ENCODE peak calls at places on chromosome 4, in nine cellular contexts. X is H54, I is lower leg skin, O is stomach, D is body of pancreas, H is heart left ventricle, C is sigmoid colon, Z is A549, V is GM12878. K is an unnamed sample.

GRCh38 chr4:153115322-153116100 is 88.7 kb upstream of the TRIM2 start:
- DNase-seq in X (peak), I (peak), O (peak), D (peak), H (peak), C (no peak), Z (peak), V (peak), K (no peak)

GRCh38 chr4:123484291-123484926 is 87.8 kb downstream of the SPRY1 start:
- DNase-seq in X (no peak), I (no peak), O (no peak), D (no peak), H (no peak), C (no peak), Z (no peak), V (no peak), K (peak)

GRCh38 chr4:40952672-40953071 is 202.9 kb downstream of the NSUN7 start:
- DNase-seq in X (no peak), I (no peak), O (no peak), D (no peak), H (no peak), C (no peak), Z (no peak), V (no peak), K (no peak)

GRCh38 chr4:114364857-114365256 is 233.8 kb upstream of the UGT8 start:
- DNase-seq in X (no peak), I (no peak), O (no peak), D (no peak), H (no peak), C (no peak), Z (no peak), V (no peak), K (no peak)

GRCh38 chr4:176376032-176376614 is 56.4 kb downstream of the SPCS3 start:
- DNase-seq in X (no peak), I (no peak), O (no peak), D (no peak), H (no peak), C (no peak), Z (peak), V (no peak), K (peak)

GRCh38 chr4:177975315-177975714 is 533.1 kb upstream of the AGA start:
- DNase-seq in X (no peak), I (no peak), O (no peak), D (no peak), H (no peak), C (no peak), Z (no peak), V (no peak), K (no peak)

GRCh38 chr4:187141101-187141500 is 417.4 kb upstream of the FAT1 start:
- DNase-seq in X (no peak), I (no peak), O (no peak), D (no peak), H (no peak), C (no peak), Z (no peak), V (no peak), K (no peak)

GRCh38 chr4:20180509-20180908 is 71.2 kb upstream of the SLIT2 start:
- DNase-seq in X (no peak), I (no peak), O (no peak), D (no peak), H (no peak), C (no peak), Z (no peak), V (no peak), K (no peak)

GRCh38 chr4:56689661-56690060 is 8.6 kb upstream of the HOPX start:
- DNase-seq in X (no peak), I (no peak), O (no peak), D (no peak), H (no peak), C (no peak), Z (no peak), V (no peak), K (no peak)

GRCh38 chr4:20253272-20253798 is 1.6 kb downstream of the SLIT2 start:
- DNase-seq in X (no peak), I (no peak), O (no peak), D (no peak), H (no peak), C (peak), Z (no peak), V (no peak), K (no peak)

GRCh38 chr4:78682090-78682489 is 94.1 kb upstream of the BMP2K start:
- DNase-seq in X (no peak), I (no peak), O (no peak), D (no peak), H (no peak), C (no peak), Z (no peak), V (no peak), K (no peak)

GRCh38 chr4:56760194-56760593 is 61.3 kb downstream of the SPINK2 start:
- DNase-seq in X (no peak), I (no peak), O (no peak), D (no peak), H (no peak), C (no peak), Z (no peak), V (no peak), K (no peak)

GRCh38 chr4:183905081-183905592 is at the start of gene STOX2:
- DNase-seq in X (no peak), I (peak), O (peak), D (peak), H (peak), C (peak), Z (peak), V (no peak), K (no peak)

GRCh38 chr4:13430834-13431568 is 53.1 kb downstream of the RAB28 start:
- DNase-seq in X (no peak), I (no peak), O (no peak), D (no peak), H (no peak), C (no peak), Z (no peak), V (no peak), K (peak)
- TF ChIP-seq POLR2A in X (no peak), I (no peak), O (no peak), D (no peak), H (no peak), C (no peak), Z (no peak), V (no peak), K (no peak)

GRCh38 chr4:44725861-44726820 is at the start of gene GNPDA2:
- DNase-seq in X (peak), I (peak), O (peak), D (peak), H (peak), C (peak), Z (peak), V (peak), K (peak)
- TF ChIP-seq POLR2A in X (peak), I (no peak), O (no peak), D (peak), H (no peak), C (peak), Z (peak), V (peak), K (peak)

GRCh38 chr4:1201851-1202525 is 29.6 kb upstream of the SPON2 start:
- DNase-seq in X (no peak), I (peak), O (peak), D (peak), H (peak), C (peak), Z (no peak), V (peak), K (no peak)
- TF ChIP-seq POLR2A in X (no peak), I (no peak), O (no peak), D (no peak), H (no peak), C (no peak), Z (no peak), V (no peak), K (no peak)

GRCh38 chr4:76311896-76312331 is 5.4 kb downstream of the STBD1 start:
- DNase-seq in X (no peak), I (no peak), O (no peak), D (no peak), H (no peak), C (no peak), Z (no peak), V (no peak), K (no peak)

GRCh38 chr4:76308548-76308947 is 2.0 kb downstream of the STBD1 start:
- DNase-seq in X (no peak), I (no peak), O (peak), D (peak), H (peak), C (no peak), Z (no peak), V (no peak), K (no peak)

GRCh38 chr4:76312457-76312856 is 5.9 kb downstream of the STBD1 start:
- DNase-seq in X (no peak), I (no peak), O (no peak), D (no peak), H (no peak), C (no peak), Z (no peak), V (no peak), K (no peak)

GRCh38 chr4:76309939-76310549 is 3.5 kb downstream of the STBD1 start:
- DNase-seq in X (no peak), I (no peak), O (no peak), D (no peak), H (no peak), C (no peak), Z (no peak), V (no peak), K (no peak)

GRCh38 chr4:76310683-76311082 is 4.2 kb downstream of the STBD1 start:
- DNase-seq in X (no peak), I (no peak), O (no peak), D (no peak), H (no peak), C (no peak), Z (no peak), V (no peak), K (no peak)
- TF ChIP-seq POLR2A in X (no peak), I (no peak), O (no peak), D (no peak), H (no peak), C (no peak), Z (no peak), V (no peak), K (no peak)